ENCODE peak calls at places on chromosomes 7 and 10, in nine cellular contexts. G is upper lobe of left lung, Q is right lobe of liver, U is IMR-90, Y is vagina, D is transverse colon, K is uterus, E is body of pancreas, V is adrenal gland. S is an unnamed sample.

GRCh38 chr10:103701380-103702222 is 153.8 kb downstream of the SH3PXD2A start:
- DNase-seq in Q (no peak), V (no peak), U (no peak), K (no peak), G (no peak), E (no peak), D (no peak), Y (no peak), S (no peak)

GRCh38 chr7:66052447-66052846 is 23.2 kb upstream of the ASL start:
- DNase-seq in V (no peak), E (no peak), Q (no peak), K (no peak), G (no peak), D (no peak), Y (no peak), U (no peak), S (no peak)

GRCh38 chr7:45659496-45660139 is 85.5 kb downstream of the ADCY1 start:
- DNase-seq in E (no peak), Y (peak), K (no peak), U (no peak), G (no peak), D (no peak), Q (no peak), V (no peak), S (no peak)

GRCh38 chr10:4028027-4028471 is 243.0 kb upstream of the KLF6 start:
- DNase-seq in Y (no peak), K (no peak), G (no peak), Q (no peak), E (no peak), U (peak), D (no peak), V (no peak), S (no peak)

GRCh38 chr7:48114115-48114514 is 25.1 kb downstream of the UPP1 start:
- DNase-seq in D (no peak), V (no peak), Y (no peak), G (peak), Q (no peak), U (no peak), E (no peak), K (no peak), S (no peak)

GRCh38 chr10:15775513-15775912 is 55.8 kb upstream of the ITGA8 start:
- DNase-seq in U (peak), E (no peak), Q (no peak), V (no peak), D (no peak), Y (no peak), G (no peak), K (no peak), S (no peak)

GRCh38 chr7:128019330-128019729 is 11.9 kb downstream of the LRRC4 start:
- DNase-seq in Q (no peak), E (no peak), G (no peak), V (no peak), Y (no peak), D (no peak), K (no peak), U (no peak), S (no peak)

GRCh38 chr7:77529279-77529678 is 7.8 kb upstream of the PTPN12 start:
- DNase-seq in E (no peak), V (no peak), U (no peak), Y (no peak), G (no peak), D (no peak), Q (no peak), K (no peak), S (no peak)

GRCh38 chr10:97676770-97677581 is 10.1 kb downstream of the AVPI1 start:
- DNase-seq in E (peak), V (no peak), Y (no peak), D (peak), U (peak), K (peak), Q (no peak), G (no peak), S (peak)

GRCh38 chr7:114806590-114807167 is 115.2 kb upstream of the MDFIC start:
- DNase-seq in G (no peak), K (peak), E (peak), V (peak), U (peak), D (no peak), Y (no peak), Q (no peak), S (peak)

GRCh38 chr7:120089968-120090367 is 183.0 kb upstream of the KCND2 start:
- DNase-seq in V (peak), D (no peak), E (no peak), K (no peak), Y (no peak), Q (no peak), G (no peak), U (peak), S (no peak)

GRCh38 chr7:80240265-80241025 is 105.8 kb downstream of the GNAI1 start:
- DNase-seq in K (no peak), G (no peak), D (no peak), Y (no peak), V (no peak), Q (no peak), U (peak), E (no peak), S (no peak)

GRCh38 chr10:84427903-84428650 is 99.7 kb downstream of the CCSER2 start:
- DNase-seq in G (no peak), Q (no peak), V (no peak), Y (no peak), K (no peak), U (peak), E (no peak), D (no peak), S (no peak)

GRCh38 chr7:66348959-66349358 is 143.8 kb downstream of the TPST1 start:
- DNase-seq in Y (no peak), E (peak), Q (no peak), V (no peak), G (no peak), K (no peak), D (no peak), U (no peak), S (no peak)

GRCh38 chr7:155860840-155861479 is 48.7 kb upstream of the SHH start:
- DNase-seq in Y (peak), V (peak), K (no peak), E (peak), G (peak), U (peak), Q (peak), D (no peak), S (peak)

GRCh38 chr7:71255537-71256178 is 123.7 kb downstream of the GALNT17 start:
- DNase-seq in Y (no peak), Q (no peak), U (no peak), K (no peak), D (no peak), G (no peak), E (no peak), V (no peak), S (no peak)

GRCh38 chr7:28698744-28699291 is 259.3 kb downstream of the TRIL start:
- DNase-seq in E (no peak), V (no peak), D (no peak), U (no peak), Y (no peak), Q (no peak), K (no peak), G (no peak), S (no peak)

GRCh38 chr7:19362099-19362498 is 216.9 kb upstream of the FERD3L start:
- DNase-seq in G (no peak), E (no peak), K (no peak), V (no peak), U (peak), Q (no peak), Y (no peak), D (no peak), S (no peak)

GRCh38 chr7:36726311-36726710 is 2.0 kb upstream of the AOAH start:
- DNase-seq in Y (no peak), Q (no peak), D (no peak), K (no peak), E (no peak), V (no peak), G (no peak), U (no peak), S (no peak)

GRCh38 chr10:21499910-21500577 is 25.4 kb downstream of the SKIDA1 start:
- DNase-seq in K (no peak), G (peak), E (no peak), Q (peak), U (no peak), Y (no peak), V (no peak), D (no peak), S (peak)

GRCh38 chr7:22559829-22560489 is 60.0 kb upstream of the STEAP1B start:
- DNase-seq in Q (no peak), E (peak), K (peak), Y (no peak), V (peak), G (no peak), D (peak), U (peak), S (peak)

GRCh38 chr10:21421794-21422193 is 103.7 kb downstream of the SKIDA1 start:
- DNase-seq in U (no peak), Q (no peak), K (no peak), V (no peak), Y (no peak), E (no peak), G (no peak), D (no peak), S (no peak)

GRCh38 chr7:134302120-134302519 is 14.6 kb downstream of the SLC35B4 start:
- DNase-seq in D (no peak), V (no peak), Y (no peak), Q (no peak), G (no peak), E (no peak), K (no peak), U (peak), S (no peak)

GRCh38 chr10:30422981-30423654 is 10.9 kb upstream of the MAP3K8 start:
- DNase-seq in U (peak), E (peak), K (no peak), G (no peak), Q (no peak), Y (no peak), D (peak), V (peak), S (peak)
- TF ChIP-seq POLR2A in U (peak), E (no peak), K (no peak), G (no peak), Q (no peak), Y (no peak), D (no peak), V (no peak), S (no peak)

GRCh38 chr10:71888623-71889387 is 37.8 kb upstream of the PSAP start:
- DNase-seq in Y (no peak), U (peak), D (peak), Q (peak), K (peak), V (peak), G (peak), E (peak), S (peak)
- TF ChIP-seq POLR2A in Y (peak), U (peak), D (no peak), Q (no peak), K (peak), V (peak), G (peak), E (peak), S (no peak)

GRCh38 chr10:51699475-51700227 is at the start of gene CSTF2T:
- DNase-seq in U (peak), G (peak), K (peak), Y (no peak), Q (peak), E (peak), V (peak), D (peak), S (peak)
- TF ChIP-seq POLR2A in U (peak), G (peak), K (no peak), Y (peak), Q (peak), E (peak), V (peak), D (peak), S (no peak)

GRCh38 chr7:39566056-39566921 is at the start of gene YAE1:
- DNase-seq in D (peak), U (peak), Q (peak), E (peak), Y (no peak), G (peak), K (peak), V (peak), S (peak)
- TF ChIP-seq POLR2A in D (peak), U (peak), Q (peak), E (peak), Y (no peak), G (peak), K (no peak), V (peak), S (peak)

GRCh38 chr7:93147358-93147757 is 827 bp downstream of the SAMD9L start:
- DNase-seq in V (peak), D (peak), G (no peak), Y (no peak), K (no peak), U (peak), E (peak), Q (no peak), S (peak)
- TF ChIP-seq POLR2A in V (no peak), D (no peak), G (no peak), Y (no peak), K (no peak), U (no peak), E (no peak), Q (no peak), S (no peak)

DNA sequence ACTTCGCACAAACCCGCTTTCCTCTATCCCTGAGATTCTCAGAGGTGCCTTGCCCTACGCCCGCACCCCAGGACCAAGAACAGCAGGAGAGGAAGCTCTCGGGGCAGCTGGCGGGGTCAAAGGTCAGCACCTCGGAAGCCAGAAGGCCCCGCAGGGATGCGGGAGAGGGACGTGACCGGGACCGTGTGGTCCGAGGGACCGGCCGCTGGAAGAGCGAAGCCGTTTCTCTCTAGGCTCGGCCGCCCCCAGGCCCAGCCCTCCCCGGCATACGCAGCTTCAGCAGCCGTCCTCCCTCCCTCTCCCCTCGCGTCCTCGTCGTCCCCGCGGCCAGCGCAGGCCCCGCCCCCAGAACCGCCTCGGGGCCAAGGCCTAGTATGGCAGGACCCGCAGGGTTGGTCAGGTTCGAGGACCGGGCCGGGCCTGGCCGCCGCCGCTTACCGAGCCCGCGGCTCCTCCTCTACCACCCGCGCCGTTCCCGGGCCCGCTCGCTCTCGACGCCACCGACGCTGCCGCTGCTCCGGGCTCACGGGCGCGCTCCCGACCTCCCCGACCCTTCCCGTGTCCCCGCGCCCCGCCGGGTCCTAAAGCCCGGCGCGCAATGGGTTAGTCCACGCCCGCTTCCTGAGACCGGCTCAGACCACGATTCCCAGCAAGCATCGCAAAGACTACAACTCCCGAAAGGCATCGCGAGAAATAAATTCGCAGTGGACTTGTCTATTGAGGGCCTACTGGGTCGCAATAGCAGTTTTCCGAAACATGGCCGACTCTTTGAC is at the start of gene ARMH3:
- DNase-seq in G (peak), K (peak), Q (peak), E (peak), V (peak), Y (no peak), D (peak), U (peak), S (peak)
- TF ChIP-seq POLR2A in G (peak), K (peak), Q (peak), E (peak), V (peak), Y (peak), D (peak), U (peak), S (peak)

S was measured in testis.